ENCODE peak calls at places on chromosome 14, in six cellular contexts. C, W, H, P, S and Z are unnamed samples.

GRCh38 chr14:24098927-24099813 is 5.1 kb downstream of the PCK2 start:
- DNase-seq in C (no peak), H (no peak), P (no peak), W (no peak), S (no peak), Z (no peak)

GRCh38 chr14:106235356-106236159 is 709.2 kb downstream of the TMEM121 start:
- DNase-seq in H (no peak), W (no peak), S (no peak), P (no peak), C (no peak), Z (no peak)

GRCh38 chr14:92459479-92460421 is 53.8 kb upstream of the RIN3 start:
- DNase-seq in H (no peak), W (no peak), C (no peak), P (no peak), S (no peak), Z (no peak)

GRCh38 chr14:30889244-30889594 is 14.9 kb downstream of the COCH start:
- DNase-seq in H (no peak), S (no peak), W (no peak), P (no peak), C (no peak), Z (no peak)

GRCh38 chr14:104393898-104394605 is 185.5 kb upstream of the C14orf180 start:
- DNase-seq in S (no peak), W (no peak), C (peak), P (no peak), H (no peak), Z (no peak)

GRCh38 chr14:68230941-68231717 is 411.6 kb downstream of the RAD51B start:
- DNase-seq in S (no peak), H (no peak), P (no peak), W (no peak), C (no peak), Z (no peak)

GRCh38 chr14:94926176-94926575 is 156.3 kb upstream of the GSC start:
- DNase-seq in W (no peak), C (no peak), H (no peak), S (no peak), P (no peak), Z (no peak)

GRCh38 chr14:46300765-46301164 is 350.8 kb downstream of the RPL10L start:
- DNase-seq in P (no peak), W (no peak), C (no peak), H (no peak), S (no peak), Z (no peak)

GRCh38 chr14:51401756-51402155 is 161.7 kb downstream of the TMX1 start:
- DNase-seq in P (no peak), S (no peak), H (no peak), W (no peak), C (no peak), Z (no peak)

GRCh38 chr14:50001999-50002925 is 109.4 kb downstream of the ARF6 start:
- DNase-seq in C (no peak), S (no peak), H (no peak), P (peak), W (no peak), Z (no peak)

GRCh38 chr14:100108042-100108825 is 43.0 kb downstream of the EVL start:
- DNase-seq in W (peak), H (peak), C (peak), P (peak), S (peak), Z (peak)

GRCh38 chr14:32331227-32331597 is 2.1 kb downstream of the AKAP6 start:
- DNase-seq in H (no peak), C (no peak), W (peak), S (no peak), P (no peak), Z (no peak)

GRCh38 chr14:97453991-97454390 is 656.8 kb downstream of the VRK1 start:
- DNase-seq in P (no peak), C (no peak), H (no peak), W (no peak), S (no peak), Z (no peak)

GRCh38 chr14:69499436-69499835 is 14.9 kb downstream of the PLEKHD1 start:
- DNase-seq in S (no peak), H (no peak), C (no peak), P (no peak), W (no peak), Z (no peak)

GRCh38 chr14:51398898-51399297 is 158.9 kb downstream of the TMX1 start:
- DNase-seq in P (no peak), H (no peak), C (no peak), W (no peak), S (no peak), Z (no peak)

GRCh38 chr14:68789002-68789797 is 3.7 kb downstream of the ZFP36L1 start:
- DNase-seq in C (peak), W (peak), H (peak), S (no peak), P (no peak), Z (no peak)

GRCh38 chr14:102474934-102475333 is 34.6 kb downstream of the ANKRD9 start:
- DNase-seq in C (no peak), H (no peak), S (no peak), P (no peak), W (no peak), Z (no peak)

GRCh38 chr14:76977793-76978730 is 50.4 kb downstream of the IRF2BPL start:
- DNase-seq in C (peak), H (peak), W (peak), P (peak), S (peak), Z (peak)

GRCh38 chr14:104297721-104298401 is 159.5 kb downstream of the KIF26A start:
- DNase-seq in S (no peak), C (no peak), W (no peak), P (no peak), H (no peak), Z (no peak)

GRCh38 chr14:77043177-77043983 is 14.9 kb upstream of the IRF2BPL start:
- DNase-seq in H (no peak), P (peak), C (no peak), W (no peak), S (no peak), Z (no peak)

GRCh38 chr14:105914738-105915385 is 388.5 kb downstream of the TMEM121 start:
- DNase-seq in P (no peak), C (no peak), H (no peak), W (no peak), S (no peak), Z (no peak)

GRCh38 chr14:78697341-78697740 is 527.2 kb downstream of the NRXN3 start:
- DNase-seq in W (no peak), P (no peak), C (peak), S (no peak), H (no peak), Z (peak)

GRCh38 chr14:91338369-91338768 is 79.3 kb downstream of the CCDC88C start:
- DNase-seq in W (no peak), H (no peak), C (no peak), S (no peak), P (no peak), Z (no peak)

GRCh38 chr14:91337699-91338335 is 79.8 kb downstream of the CCDC88C start:
- DNase-seq in S (no peak), W (no peak), C (no peak), H (no peak), P (no peak), Z (no peak)

GRCh38 chr14:91339606-91340369 is 77.8 kb downstream of the CCDC88C start:
- DNase-seq in W (no peak), S (no peak), H (no peak), C (no peak), P (no peak), Z (no peak)

GRCh38 chr14:91341331-91342242 is 76.0 kb downstream of the CCDC88C start:
- DNase-seq in S (no peak), H (no peak), W (no peak), P (no peak), C (no peak), Z (no peak)

GRCh38 chr14:91339076-91339475 is 78.5 kb downstream of the CCDC88C start:
- DNase-seq in W (no peak), S (no peak), P (no peak), H (no peak), C (no peak), Z (no peak)
- TF ChIP-seq POLR2AphosphoS5 in W (no peak), S (no peak), P (no peak), H (no peak), C (no peak), Z (no peak)

DNA sequence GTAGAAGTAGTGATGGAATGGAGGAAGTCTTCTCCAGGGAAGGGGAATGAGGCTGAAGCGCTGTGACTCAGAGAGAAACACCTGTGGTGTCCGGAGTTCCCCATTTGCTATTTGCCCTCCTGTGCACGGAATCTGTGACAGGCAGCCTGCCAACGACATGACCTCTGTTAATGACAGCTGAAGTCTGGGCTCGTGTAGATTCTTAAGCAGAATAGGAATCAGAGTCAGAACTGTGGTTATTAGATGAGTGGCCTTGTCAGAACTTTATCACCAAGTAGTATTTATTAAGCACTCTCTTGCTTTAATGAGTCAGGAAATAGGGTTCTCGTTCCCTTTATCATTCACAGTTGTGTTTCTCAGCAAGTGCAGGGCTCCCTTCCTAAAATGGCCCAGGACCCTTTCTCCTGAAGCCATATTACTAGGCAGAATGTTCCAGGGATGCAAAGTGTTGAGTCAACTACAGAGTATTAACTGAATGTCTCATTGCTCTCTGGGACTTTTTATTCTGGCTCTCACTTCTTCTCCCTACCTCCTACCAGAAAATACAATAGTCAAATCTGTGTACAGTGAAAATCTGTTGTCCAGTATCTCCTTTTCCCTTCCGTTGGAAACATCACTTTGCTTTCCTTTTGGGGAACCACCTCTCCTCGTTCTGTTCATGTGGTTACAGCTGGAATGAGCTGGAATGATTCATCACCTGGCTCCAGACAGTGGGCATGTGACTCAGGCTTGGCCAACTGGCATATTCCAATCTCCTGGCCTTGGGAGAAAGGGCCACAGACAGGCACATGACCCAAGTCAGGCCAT is 77.8 kb upstream of the MAX start:
- DNase-seq in C (no peak), W (no peak), P (peak), S (no peak), H (no peak), Z (no peak)
- TF ChIP-seq TAF1 in C (no peak), W (no peak), P (no peak), S (no peak), H (no peak), Z (no peak)

GRCh38 chr14:74465335-74465734 is 27.8 kb downstream of the NPC2 start:
- DNase-seq in H (peak), W (no peak), S (no peak), C (no peak), P (no peak), Z (no peak)
- TF ChIP-seq POLR2AphosphoS5 in H (no peak), W (no peak), S (no peak), C (no peak), P (no peak), Z (no peak)

DNA sequence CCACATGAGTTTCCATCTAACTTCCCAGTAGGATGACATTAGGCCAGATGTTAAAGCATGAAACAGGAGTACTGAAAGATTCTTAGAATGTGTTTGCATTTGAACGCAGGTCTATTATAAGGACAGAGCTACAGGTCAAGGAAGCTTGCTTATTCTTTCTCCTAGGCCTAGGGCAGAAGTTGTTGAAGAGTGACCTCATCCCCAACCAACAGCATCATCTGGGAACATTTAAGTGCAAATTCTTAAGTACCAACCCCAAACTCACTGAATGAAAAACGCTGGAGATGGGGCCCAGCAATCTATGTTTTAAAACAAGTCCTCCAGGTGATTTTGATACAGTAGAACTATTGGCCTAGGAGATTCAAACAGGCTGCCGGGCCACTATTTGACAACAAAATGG is 52.4 kb downstream of the PAPLN start:
- DNase-seq in W (no peak), S (no peak), P (no peak), C (no peak), H (no peak), Z (no peak)
- TF ChIP-seq TAF1 in W (no peak), S (no peak), P (no peak), C (no peak), H (no peak), Z (no peak)

GRCh38 chr14:90019824-90020523 is 41.8 kb upstream of the KCNK13 start:
- DNase-seq in W (no peak), H (no peak), S (no peak), P (no peak), C (no peak), Z (no peak)
- TF ChIP-seq POLR2AphosphoS5 in W (no peak), H (no peak), S (no peak), P (no peak), C (no peak), Z (no peak)

GRCh38 chr14:34539407-34540180 is at the start of gene EAPP:
- DNase-seq in C (peak), P (peak), H (peak), W (peak), S (peak), Z (peak)
- TF ChIP-seq TAF1 in C (peak), P (peak), H (peak), W (peak), S (peak), Z (peak)